ENCODE peak calls at places on chromosomes 5 and 9, in nine cellular contexts. V is right lobe of liver, G is brain microvascular endothelial cell, N is GM23338, O is stomach, X is left ventricle myocardium inferior, Q is spleen, T is A549, I is heart right ventricle. D is an unnamed sample.
A peak's percentile ranks its signal among the peaks of the same experiment; 100 is the strongest.

GRCh38 chr5:170252710-170253350 is 20.0 kb downstream of the C5orf58 start:
- DNase-seq in O (no peak), X (no peak), T (no peak), V (no peak), Q (no peak), N (peak; percentile 36), I (no peak), G (no peak), D (no peak)

GRCh38 chr5:154729613-154730012 is 25.6 kb upstream of the LARP1 start:
- DNase-seq in Q (no peak), I (no peak), N (no peak), T (peak; percentile 12), V (no peak), O (peak; percentile 28), X (no peak), G (no peak), D (no peak)

GRCh38 chr5:132653716-132654115 is 4.3 kb upstream of the IL13 start:
- DNase-seq in X (no peak), I (no peak), Q (no peak), V (no peak), O (peak; percentile 19), T (no peak), N (peak; percentile 29), G (no peak), D (no peak)

GRCh38 chr5:36305571-36306326 is 4.0 kb upstream of the RANBP3L start:
- DNase-seq in G (peak; percentile 33), T (peak; percentile 36), V (peak; percentile 70), X (peak; percentile 38), Q (no peak), I (peak; percentile 44), N (peak; percentile 72), O (peak; percentile 57), D (no peak)

GRCh38 chr9:72280913-72281500 is 84.0 kb downstream of the ZFAND5 start:
- DNase-seq in G (peak; percentile 40), Q (peak; percentile 89), N (peak; percentile 87), I (peak; percentile 62), V (peak; percentile 73), O (peak; percentile 82), X (peak; percentile 66), T (peak; percentile 77), D (peak; percentile 67)

GRCh38 chr5:6674421-6674820 is 38.8 kb upstream of the TENT4A start:
- DNase-seq in N (no peak), T (no peak), Q (no peak), V (no peak), I (no peak), X (no peak), G (no peak), O (no peak), D (no peak)

GRCh38 chr5:75611324-75612210 is at the start of gene ANKDD1B:
- DNase-seq in X (no peak), O (peak; percentile 38), N (peak; percentile 74), T (peak; percentile 42), I (peak; percentile 20), V (peak; percentile 58), G (peak; percentile 60), Q (peak; percentile 78), D (peak; percentile 83)

GRCh38 chr9:127096208-127096607 is 26.2 kb downstream of the ANGPTL2 start:
- DNase-seq in Q (no peak), V (no peak), O (no peak), T (no peak), X (no peak), N (no peak), I (no peak), G (no peak), D (no peak)

GRCh38 chr5:176405656-176406435 is 10.5 kb downstream of the CLTB start:
- DNase-seq in X (no peak), Q (peak; percentile 48), I (no peak), G (no peak), N (peak; percentile 86), V (no peak), O (no peak), T (peak; percentile 44), D (no peak)

GRCh38 chr9:78014776-78015175 is 16.8 kb downstream of the GNAQ start:
- DNase-seq in X (no peak), T (no peak), I (no peak), V (no peak), N (no peak), O (no peak), G (peak; percentile 60), Q (no peak), D (no peak)

GRCh38 chr5:14362511-14362910 is 219.1 kb upstream of the OTULINL start:
- DNase-seq in O (no peak), G (no peak), T (no peak), I (no peak), Q (no peak), V (no peak), N (no peak), X (no peak), D (no peak)

GRCh38 chr5:127844631-127845030 is 141.4 kb downstream of the CCDC192 start:
- DNase-seq in T (no peak), G (no peak), O (peak; percentile 69), N (peak; percentile 8), X (peak; percentile 62), Q (no peak), I (peak; percentile 60), V (no peak), D (no peak)

GRCh38 chr9:87725900-87726709 is at the start of gene CTSL:
- DNase-seq in T (peak; percentile 92), N (peak; percentile 95), Q (peak; percentile 89), G (peak; percentile 72), O (peak; percentile 85), I (peak; percentile 95), X (peak; percentile 97), V (peak; percentile 96), D (peak; percentile 90)

GRCh38 chr5:111679611-111680010 is 77.4 kb downstream of the NREP start:
- DNase-seq in V (no peak), Q (no peak), O (no peak), T (no peak), N (no peak), X (no peak), I (no peak), G (no peak), D (no peak)

GRCh38 chr9:37946971-37947370 is 43.0 kb upstream of the SLC25A51 start:
- DNase-seq in N (no peak), G (no peak), X (no peak), T (no peak), O (no peak), Q (no peak), V (no peak), I (no peak), D (no peak)
- H3K27ac ChIP-seq in N (no peak overlapping the region), G (no peak overlapping the region), X (no peak overlapping the region), T (peak overlapping the region; percentile 91), O (no peak overlapping the region), Q (no peak overlapping the region), V (no peak overlapping the region), I (no peak overlapping the region), D (no peak overlapping the region)

GRCh38 chr9:130315446-130316226 is 50.1 kb downstream of the HMCN2 start:
- DNase-seq in V (peak; percentile 81), X (no peak), I (no peak), G (no peak), N (no peak), O (no peak), T (no peak), Q (no peak), D (peak; percentile 34)
- TF ChIP-seq CTCF in V (no peak), X (no peak), I (no peak), G (no peak), N (no peak), O (no peak), T (no peak), Q (no peak), D (no peak)

GRCh38 chr5:119318256-119318914 is 37.4 kb upstream of the TNFAIP8 start:
- DNase-seq in V (no peak), Q (peak; percentile 78), T (no peak), X (no peak), O (no peak), I (no peak), G (no peak), N (no peak), D (no peak)
- H3K4me3 ChIP-seq in V (no peak overlapping the region), Q (no peak overlapping the region), T (no peak overlapping the region), X (no peak overlapping the region), O (no peak overlapping the region), I (no peak overlapping the region), G (no peak overlapping the region), N (no peak overlapping the region), D (no peak overlapping the region)

GRCh38 chr5:141716009-141716408 is 34.0 kb upstream of the ARAP3 start:
- DNase-seq in O (no peak), N (peak; percentile 48), I (no peak), G (no peak), T (no peak), Q (no peak), X (no peak), V (no peak), D (no peak)
- H3K27ac ChIP-seq in O (no peak overlapping the region), N (peak overlapping the region; percentile 32), I (no peak overlapping the region), G (no peak overlapping the region), T (no peak overlapping the region), Q (no peak overlapping the region), X (no peak overlapping the region), V (no peak overlapping the region), D (no peak overlapping the region)

DNA sequence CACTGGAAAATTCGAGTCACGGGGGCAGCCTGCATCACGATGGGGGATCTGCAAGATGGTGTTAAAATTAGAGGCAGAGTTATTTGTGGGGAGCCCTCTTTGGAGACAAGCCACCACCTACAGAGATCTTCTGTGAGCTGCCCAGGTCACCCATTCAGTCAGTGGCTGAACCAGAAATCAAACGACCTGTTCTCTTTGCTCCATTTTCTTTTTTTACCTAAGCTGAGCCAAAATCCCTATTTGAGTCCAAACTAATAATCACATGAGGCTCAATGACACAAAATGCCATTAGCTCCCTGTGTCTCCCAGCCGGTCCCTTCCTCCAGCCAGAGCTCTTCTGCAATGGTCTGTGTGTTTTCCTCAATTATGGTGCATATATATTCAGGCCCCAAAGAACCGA is 394.2 kb downstream of the AGTPBP1 start:
- DNase-seq in T (no peak), X (no peak), V (no peak), I (no peak), G (no peak), O (no peak), N (no peak), Q (no peak), D (no peak)
- TF ChIP-seq CTCF in T (no peak), X (no peak), V (no peak), I (no peak), G (no peak), O (no peak), N (no peak), Q (no peak), D (no peak)

DNA sequence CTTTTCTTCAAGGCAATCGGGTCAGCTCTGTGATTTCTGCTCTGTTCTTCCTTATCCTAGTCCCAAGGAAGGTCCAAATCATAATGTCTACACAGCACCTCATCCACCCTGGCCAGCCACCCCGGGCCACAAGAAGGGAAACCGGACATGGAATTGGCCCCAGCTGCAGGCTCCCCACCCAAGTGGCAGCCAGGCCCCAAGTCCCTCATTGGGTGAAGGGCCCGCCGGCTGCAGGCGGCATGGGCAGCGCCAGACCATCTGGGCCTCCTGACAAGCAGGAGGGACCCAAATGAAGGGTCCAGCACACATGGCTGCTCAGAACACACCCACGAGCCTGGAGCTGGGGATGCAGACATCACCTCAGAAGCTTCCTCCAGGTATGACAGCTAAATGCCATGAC is 33.7 kb downstream of the BICD2 start:
- DNase-seq in X (no peak), T (no peak), N (no peak), V (no peak), G (no peak), I (no peak), O (no peak), Q (peak; percentile 73), D (no peak)
- H3K4me3 ChIP-seq in X (no peak overlapping the region), T (no peak overlapping the region), N (no peak overlapping the region), V (no peak overlapping the region), G (no peak overlapping the region), I (no peak overlapping the region), O (no peak overlapping the region), Q (no peak overlapping the region), D (no peak overlapping the region)